ENCODE peak calls at places on chromosomes 5 and 9, in ten cellular contexts. S is Right ventricle myocardium superior; J is ecto neural progenitor cell; G is IMR-90; Y is RCC 7860; B is naive thymus-derived CD4-positive, alpha-beta T cell; Z is BJ; E is iPS-NIHi11; W is stimulated activated CD8-positive, alpha-beta memory T cell treated with anti-CD3 and anti-CD28 coated beads, Interleukin-15, amount 100 ng/mL, for 4 hours; K is fibroblast of gingiva. R is an unnamed sample.
A peak's percentile ranks its signal among the peaks of the same experiment; 100 is the strongest.

GRCh38 chr5:40615586-40616193 is 64.0 kb upstream of the PTGER4 start:
- DNase-seq in S (no peak), J (no peak), G (peak; percentile 29), Y (no peak), B (peak; percentile 58), Z (no peak), E (no peak), W (no peak), K (no peak), R (no peak)

GRCh38 chr5:72723584-72723983 is 92.9 kb upstream of the TNPO1 start:
- DNase-seq in S (no peak), J (no peak), G (no peak), Y (no peak), B (no peak), Z (no peak), E (no peak), W (no peak), K (no peak), R (no peak)

GRCh38 chr5:124755565-124755964 is 9.1 kb upstream of the ZNF608 start:
- DNase-seq in S (no peak), J (no peak), G (no peak), Y (no peak), B (no peak), Z (no peak), E (peak; percentile 74), W (no peak), K (peak; percentile 41), R (no peak)

GRCh38 chr9:38651400-38652042 is 31.1 kb upstream of the ANKRD18A start:
- DNase-seq in S (peak; percentile 52), J (no peak), G (no peak), Y (no peak), B (no peak), Z (no peak), E (no peak), W (no peak), K (no peak), R (no peak)

GRCh38 chr5:89723907-89724306 is 685.6 kb downstream of the CETN3 start:
- DNase-seq in S (no peak), J (no peak), G (no peak), Y (no peak), B (no peak), Z (no peak), E (no peak), W (no peak), K (no peak), R (no peak)

GRCh38 chr5:128196080-128196479 is 112.5 kb downstream of the SLC12A2 start:
- DNase-seq in S (no peak), J (no peak), G (no peak), Y (no peak), B (no peak), Z (no peak), E (no peak), W (no peak), K (no peak), R (no peak)

GRCh38 chr5:142841511-142842255 is 71.5 kb downstream of the ARHGAP26 start:
- DNase-seq in S (peak; percentile 73), J (peak; percentile 59), G (peak; percentile 34), Y (no peak), B (no peak), Z (no peak), E (peak; percentile 34), W (no peak), K (peak; percentile 79), R (no peak)

GRCh38 chr9:114774504-114774903 is 31.3 kb downstream of the TNFSF15 start:
- DNase-seq in S (no peak), J (no peak), G (no peak), Y (no peak), B (no peak), Z (no peak), E (no peak), W (no peak), K (no peak), R (no peak)

GRCh38 chr9:27059406-27059805 is 49.6 kb upstream of the TEK start:
- DNase-seq in S (no peak), J (no peak), G (no peak), Y (no peak), B (no peak), Z (no peak), E (no peak), W (no peak), K (no peak), R (no peak)

GRCh38 chr9:30609713-30610112 is 1774.7 kb upstream of the ACO1 start:
- DNase-seq in S (no peak), J (no peak), G (no peak), Y (no peak), B (no peak), Z (no peak), E (no peak), W (no peak), K (no peak), R (no peak)

GRCh38 chr9:136488247-136489214 is 5.7 kb upstream of the SEC16A start:
- DNase-seq in S (peak; percentile 86), J (peak; percentile 84), G (peak; percentile 8), Y (peak; percentile 21), B (peak; percentile 75), Z (no peak), E (peak; percentile 80), W (peak; percentile 33), K (no peak), R (peak; percentile 25)

GRCh38 chr5:6475626-6476312 is 27.1 kb downstream of the UBE2QL1 start:
- DNase-seq in S (no peak), J (peak; percentile 69), G (no peak), Y (no peak), B (no peak), Z (no peak), E (peak; percentile 76), W (no peak), K (no peak), R (no peak)

R was measured in DMS79.